ENCODE peak calls at places on chromosomes 12 and 14, in ten cellular contexts. P, F, X, D, M, B, E, Q, G and I are unnamed samples.

GRCh38 chr14:25108959-25109358 is 59.0 kb upstream of the STXBP6 start:
- DNase-seq in P (no peak), F (no peak), X (peak; percentile 58), D (no peak), M (no peak), B (no peak), E (no peak), Q (no peak), G (no peak), I (no peak)

GRCh38 chr12:52924764-52925716 is 20.2 kb upstream of the KRT8 start:
- DNase-seq in P (peak; percentile 86), F (peak; percentile 81), X (peak; percentile 88), D (no peak), M (peak; percentile 51), B (no peak), E (no peak), Q (no peak), G (no peak), I (no peak)

GRCh38 chr12:42474391-42474790 is 115.2 kb downstream of the PRICKLE1 start:
- DNase-seq in P (peak; percentile 96), F (no peak), X (no peak), D (no peak), M (peak; percentile 41), B (peak; percentile 25), E (no peak), Q (no peak), G (no peak), I (no peak)

GRCh38 chr12:105978686-105979085 is 160.1 kb downstream of the NUAK1 start:
- DNase-seq in P (no peak), F (peak; percentile 43), X (no peak), D (no peak), M (no peak), B (no peak), E (no peak), Q (no peak), G (no peak), I (no peak)

GRCh38 chr12:84910549-84911241 is 1.9 kb downstream of the SLC6A15 start:
- DNase-seq in P (peak; percentile 61), F (peak; percentile 63), X (peak; percentile 8), D (no peak), M (no peak), B (no peak), E (peak; percentile 23), Q (peak; percentile 9), G (no peak), I (no peak)

GRCh38 chr12:107379852-107380567 is 286.7 kb upstream of the CRY1 start:
- DNase-seq in P (peak; percentile 38), F (peak; percentile 55), X (peak; percentile 51), D (no peak), M (peak; percentile 35), B (no peak), E (no peak), Q (no peak), G (no peak), I (no peak)

GRCh38 chr14:99774526-99775307 is 18.5 kb upstream of the EML1 start:
- DNase-seq in P (no peak), F (peak; percentile 35), X (peak; percentile 49), D (no peak), M (no peak), B (no peak), E (no peak), Q (no peak), G (no peak), I (no peak)

GRCh38 chr12:96215933-96216273 is 21.7 kb downstream of the ELK3 start:
- DNase-seq in P (no peak), F (no peak), X (no peak), D (no peak), M (no peak), B (no peak), E (no peak), Q (no peak), G (no peak), I (no peak)

GRCh38 chr12:71780207-71780822 is 25.7 kb downstream of the RAB21 start:
- DNase-seq in P (peak; percentile 15), F (peak; percentile 46), X (peak; percentile 68), D (peak; percentile 55), M (no peak), B (no peak), E (peak; percentile 73), Q (peak; percentile 48), G (peak; percentile 26), I (peak; percentile 28)

GRCh38 chr12:46921754-46922113 is 95.9 kb upstream of the SLC38A4 start:
- DNase-seq in P (no peak), F (no peak), X (peak; percentile 54), D (no peak), M (peak; percentile 67), B (no peak), E (no peak), Q (no peak), G (no peak), I (no peak)

GRCh38 chr12:26523708-26524150 is 309.3 kb downstream of the ITPR2 start:
- DNase-seq in P (peak; percentile 83), F (peak; percentile 87), X (peak; percentile 92), D (no peak), M (peak; percentile 74), B (no peak), E (no peak), Q (no peak), G (no peak), I (no peak)

GRCh38 chr14:51657762-51658161 is 6.1 kb downstream of the FRMD6 start:
- DNase-seq in P (no peak), F (no peak), X (no peak), D (no peak), M (no peak), B (no peak), E (no peak), Q (no peak), G (no peak), I (no peak)

GRCh38 chr14:95185033-95185432 is 27.7 kb upstream of the DICER1 start:
- DNase-seq in P (no peak), F (no peak), X (no peak), D (no peak), M (no peak), B (no peak), E (no peak), Q (no peak), G (no peak), I (no peak)

GRCh38 chr14:76584271-76584702 is 177.0 kb upstream of the VASH1 start:
- DNase-seq in P (peak; percentile 8), F (no peak), X (no peak), D (no peak), M (no peak), B (no peak), E (no peak), Q (no peak), G (no peak), I (no peak)

GRCh38 chr14:65412881-65413738 is 580 bp downstream of the FUT8 start:
- DNase-seq in P (peak; percentile 57), F (peak; percentile 74), X (peak; percentile 89), D (peak; percentile 86), M (no peak), B (no peak), E (peak; percentile 70), Q (no peak), G (no peak), I (no peak)

GRCh38 chr14:34365309-34365915 is 96.6 kb downstream of the SPTSSA start:
- DNase-seq in P (no peak), F (peak; percentile 54), X (peak; percentile 43), D (no peak), M (no peak), B (no peak), E (peak; percentile 15), Q (no peak), G (no peak), I (no peak)

GRCh38 chr14:56002316-56002715 is 115.9 kb upstream of the PELI2 start:
- DNase-seq in P (no peak), F (peak; percentile 65), X (peak; percentile 14), D (no peak), M (peak; percentile 19), B (no peak), E (no peak), Q (no peak), G (no peak), I (no peak)

GRCh38 chr12:12976366-12976765 is 23.7 kb downstream of the HEBP1 start:
- DNase-seq in P (peak; percentile 90), F (peak; percentile 92), X (no peak), D (no peak), M (peak; percentile 99), B (peak; percentile 86), E (no peak), Q (no peak), G (no peak), I (no peak)

GRCh38 chr12:12973019-12973418 is 21.0 kb upstream of the GPRC5D start:
- DNase-seq in P (no peak), F (no peak), X (no peak), D (no peak), M (no peak), B (no peak), E (no peak), Q (no peak), G (no peak), I (no peak)

GRCh38 chr12:12977231-12977630 is 22.8 kb downstream of the HEBP1 start:
- DNase-seq in P (no peak), F (no peak), X (no peak), D (no peak), M (no peak), B (no peak), E (no peak), Q (no peak), G (no peak), I (no peak)

GRCh38 chr12:12974211-12974610 is 22.2 kb upstream of the GPRC5D start:
- DNase-seq in P (no peak), F (no peak), X (no peak), D (no peak), M (no peak), B (no peak), E (no peak), Q (no peak), G (no peak), I (no peak)

GRCh38 chr12:12975322-12976077 is 23.5 kb upstream of the GPRC5D start:
- DNase-seq in P (peak; percentile 21), F (peak; percentile 62), X (no peak), D (peak; percentile 22), M (no peak), B (no peak), E (peak; percentile 76), Q (peak; percentile 37), G (no peak), I (no peak)
- TF ChIP-seq CTCF in P (peak; percentile 55), F (peak; percentile 73), X (peak; percentile 23), D (peak; percentile 64), M (peak; percentile 70), B (peak; percentile 70), E (peak; percentile 61), Q (no peak), G (no peak), I (peak; percentile 33)

GRCh38 chr12:124830306-124830705 is 33.4 kb downstream of the SCARB1 start:
- DNase-seq in P (no peak), F (no peak), X (no peak), D (no peak), M (no peak), B (no peak), E (no peak), Q (no peak), G (no peak), I (no peak)
- TF ChIP-seq CTCF in P (no peak), F (no peak), X (no peak), D (no peak), M (no peak), B (no peak), E (no peak), Q (no peak), G (no peak), I (no peak)

GRCh38 chr12:49673446-49674317 is 33.5 kb downstream of the FMNL3 start:
- DNase-seq in P (no peak), F (peak; percentile 96), X (peak; percentile 92), D (no peak), M (peak; percentile 73), B (peak; percentile 76), E (peak; percentile 79), Q (peak; percentile 79), G (peak; percentile 55), I (no peak)
- TF ChIP-seq CTCF in P (no peak), F (peak; percentile 10), X (peak; percentile 5), D (no peak), M (peak; percentile 42), B (no peak), E (no peak), Q (no peak), G (no peak), I (no peak)

GRCh38 chr14:36313898-36314297 is 6.5 kb downstream of the MBIP start:
- DNase-seq in P (no peak), F (no peak), X (no peak), D (no peak), M (no peak), B (no peak), E (peak; percentile 21), Q (no peak), G (no peak), I (no peak)
- TF ChIP-seq CTCF in P (peak; percentile 22), F (no peak), X (peak; percentile 23), D (peak; percentile 42), M (peak; percentile 3), B (no peak), E (peak; percentile 30), Q (no peak), G (no peak), I (peak; percentile 20)